ENCODE peak calls at places on chromosomes 6 and 20, in ten cellular contexts. X is central memory CD8-positive, alpha-beta T cell; R is CD4-positive, CD25-positive, alpha-beta regulatory T cell; N is activated B cell treated with CpG ODN at 0.5 μM for 24 hours; U is activated CD8-positive, alpha-beta memory T cell treated with anti-CD3 and anti-CD28 coated beads, Interleukin-2, amount 10 ng/mL, durations not matched to agents 7 days and 5 days; H is activated naive CD4-positive, alpha-beta T cell treated with anti-CD3 and anti-CD28 coated beads, Interleukin-2, amount 50 U/mL, for 72 hours; B is mucosa of descending colon; W is T-cell; L is activated T-cell treated with anti-CD3 and anti-CD28 coated beads, Interleukin-2, amount 50 U/mL, for 72 hours; D is Right ventricle myocardium inferior. Q is an unnamed sample.

GRCh38 chr6:51515052-51515402 is 572.4 kb downstream of the PKHD1 start:
- ATAC-seq in X (no peak), R (no peak), N (no peak), U (no peak), H (no peak), B (no peak), W (no peak), L (no peak), D (no peak), Q (no peak)

GRCh38 chr6:17431581-17431980 is 38.2 kb downstream of the CAP2 start:
- ATAC-seq in X (no peak), R (no peak), N (no peak), U (no peak), H (no peak), B (no peak), W (no peak), L (no peak), D (no peak), Q (no peak)

GRCh38 chr6:14441371-14441781 is 323.8 kb downstream of the CD83 start:
- ATAC-seq in X (no peak), R (no peak), N (no peak), U (no peak), H (no peak), B (peak), W (no peak), L (no peak), D (peak), Q (no peak)

GRCh38 chr6:33207569-33208088 is 671 bp upstream of the RING1 start:
- ATAC-seq in X (no peak), R (no peak), N (no peak), U (no peak), H (no peak), B (peak), W (no peak), L (no peak), D (peak), Q (no peak)

GRCh38 chr6:21679761-21680265 is 86.3 kb downstream of the SOX4 start:
- ATAC-seq in X (no peak), R (no peak), N (no peak), U (no peak), H (no peak), B (no peak), W (no peak), L (no peak), D (no peak), Q (no peak)

GRCh38 chr20:22348010-22348409 is 236.4 kb downstream of the FOXA2 start:
- ATAC-seq in X (no peak), R (no peak), N (no peak), U (no peak), H (no peak), B (no peak), W (no peak), L (no peak), D (no peak), Q (no peak)

GRCh38 chr6:15382712-15383111 is 136.8 kb downstream of the JARID2 start:
- ATAC-seq in X (no peak), R (no peak), N (no peak), U (no peak), H (no peak), B (no peak), W (no peak), L (no peak), D (no peak), Q (no peak)

GRCh38 chr6:51675551-51676275 is 411.7 kb downstream of the PKHD1 start:
- ATAC-seq in X (no peak), R (no peak), N (no peak), U (no peak), H (no peak), B (peak), W (no peak), L (no peak), D (peak), Q (no peak)

GRCh38 chr20:64233725-64234124 is 21.8 kb upstream of the PCMTD2 start:
- ATAC-seq in X (no peak), R (no peak), N (no peak), U (peak), H (no peak), B (no peak), W (no peak), L (no peak), D (peak), Q (no peak)

GRCh38 chr6:108914235-108915022 is 66.2 kb downstream of the ARMC2 start:
- ATAC-seq in X (no peak), R (no peak), N (no peak), U (no peak), H (peak), B (peak), W (no peak), L (peak), D (peak), Q (no peak)

GRCh38 chr6:11773581-11773980 is 5.0 kb downstream of the ADTRP start:
- ATAC-seq in X (no peak), R (no peak), N (no peak), U (no peak), H (no peak), B (no peak), W (no peak), L (no peak), D (no peak), Q (no peak)

GRCh38 chr20:43921227-43921780 is 6.7 kb downstream of the TOX2 start:
- ATAC-seq in X (no peak), R (peak), N (no peak), U (no peak), H (no peak), B (no peak), W (no peak), L (no peak), D (no peak), Q (no peak)